ENCODE peak calls at places on chromosomes 4 and X, in nine cellular contexts. M is CD8-positive, alpha-beta T cell; Y is transverse colon; C is SJSA1; L is PC-3; X is lung; O is vagina; V is CD8-positive, alpha-beta memory T cell; A is ovary. J is an unnamed sample. For H3K4me1, the result is how much of the 10 kb centered on the place peaks cover.

GRCh38 chrX:113802837-113803236 is 781.0 kb upstream of the HTR2C start:
- DNase-seq in L (no peak), O (no peak), V (no peak), C (no peak), A (no peak), Y (no peak), M (no peak), X (no peak), J (no peak)

GRCh38 chr4:18882468-18882867 is 860.9 kb upstream of the LCORL start:
- DNase-seq in V (no peak), A (no peak), Y (no peak), C (no peak), M (no peak), L (peak), O (no peak), X (no peak), J (peak)

GRCh38 chr4:123940604-123941003 is 544.0 kb downstream of the SPRY1 start:
- DNase-seq in X (no peak), M (no peak), L (no peak), C (no peak), A (no peak), O (no peak), Y (no peak), V (no peak), J (no peak)

GRCh38 chr4:85929926-85930325 is 429.9 kb downstream of the MAPK10 start:
- DNase-seq in L (no peak), O (no peak), C (no peak), X (peak), A (no peak), M (no peak), Y (peak), V (no peak), J (no peak)

GRCh38 chrX:153600032-153600373 is 1.1 kb upstream of the CCNQ start:
- DNase-seq in L (no peak), Y (no peak), M (no peak), X (no peak), V (no peak), O (no peak), C (no peak), A (no peak), J (no peak)

GRCh38 chrX:40085714-40086113 is 12.0 kb downstream of the BCOR start:
- DNase-seq in L (no peak), C (no peak), A (no peak), V (no peak), O (no peak), Y (no peak), M (no peak), X (no peak), J (no peak)

GRCh38 chrX:38149016-38149415 is 71.7 kb downstream of the SRPX start:
- DNase-seq in V (no peak), O (no peak), A (no peak), L (no peak), Y (no peak), C (no peak), M (no peak), X (no peak), J (no peak)

GRCh38 chr4:113739197-113739596 is 22.3 kb downstream of the CAMK2D start:
- DNase-seq in O (no peak), L (no peak), A (no peak), V (no peak), C (no peak), Y (no peak), M (no peak), X (no peak), J (no peak)

GRCh38 chr4:69440312-69440711 is 55.4 kb downstream of the UGT2B4 start:
- DNase-seq in M (no peak), A (no peak), Y (no peak), O (no peak), V (no peak), L (no peak), C (no peak), X (no peak), J (no peak)

GRCh38 chr4:3516836-3517730 is 15.1 kb downstream of the LRPAP1 start:
- DNase-seq in C (no peak), V (no peak), X (no peak), A (peak), O (no peak), L (no peak), Y (no peak), M (no peak), J (no peak)

GRCh38 chrX:71366674-71367256 is 608 bp downstream of the TAF1 start:
- DNase-seq in A (no peak), V (peak), C (peak), L (no peak), Y (peak), X (peak), O (no peak), M (no peak), J (no peak)

GRCh38 chr4:176302283-176303275 is 17.2 kb upstream of the SPCS3 start:
- DNase-seq in V (no peak), M (no peak), A (no peak), O (no peak), L (peak), Y (no peak), C (no peak), X (no peak), J (peak)

GRCh38 chr4:1204828-1205591 is 32.6 kb upstream of the SPON2 start:
- DNase-seq in A (peak), V (no peak), L (no peak), C (peak), X (no peak), M (peak), Y (peak), O (no peak), J (no peak)

GRCh38 chrX:102978594-102978993 is 41.5 kb downstream of the RAB40AL start:
- DNase-seq in X (no peak), Y (no peak), O (no peak), M (no peak), V (no peak), C (no peak), A (no peak), L (no peak), J (no peak)

GRCh38 chr4:175424111-175424510 is 388.0 kb downstream of the GPM6A start:
- DNase-seq in M (no peak), O (no peak), A (no peak), X (no peak), C (no peak), V (no peak), L (no peak), Y (no peak), J (no peak)

GRCh38 chr4:336099-336892 is 1.3 kb upstream of the ZNF141 start:
- DNase-seq in O (no peak), M (peak), C (no peak), Y (peak), V (no peak), L (no peak), X (no peak), A (peak), J (peak)

GRCh38 chr4:187732524-187732923 is 263.0 kb upstream of the ZFP42 start:
- DNase-seq in O (no peak), V (no peak), Y (no peak), L (peak), C (no peak), A (no peak), X (no peak), M (no peak), J (no peak)

GRCh38 chr4:8228319-8229250 is 29.5 kb downstream of the SH3TC1 start:
- DNase-seq in A (peak), L (peak), M (peak), O (no peak), X (peak), C (no peak), V (peak), Y (peak), J (peak)

GRCh38 chr4:99808260-99808857 is 8.3 kb upstream of the DAPP1 start:
- DNase-seq in Y (peak), L (peak), C (peak), X (peak), O (no peak), M (peak), A (no peak), V (peak), J (no peak)

GRCh38 chr4:21879187-21879586 is 69.4 kb downstream of the KCNIP4 start:
- DNase-seq in O (no peak), A (no peak), L (peak), C (peak), M (no peak), V (no peak), Y (no peak), X (no peak), J (no peak)

GRCh38 chrX:22247169-22247568 is 25.5 kb upstream of the CBLL2 start:
- DNase-seq in Y (no peak), A (no peak), O (no peak), X (no peak), M (no peak), V (no peak), C (no peak), L (no peak), J (peak)

GRCh38 chr4:169341490-169341889 is 70.7 kb upstream of the SH3RF1 start:
- DNase-seq in M (no peak), A (no peak), C (no peak), L (no peak), O (no peak), Y (no peak), X (no peak), V (no peak), J (no peak)

GRCh38 chr4:161525121-161525520 is 638.7 kb downstream of the FSTL5 start:
- DNase-seq in Y (no peak), C (no peak), L (no peak), O (no peak), A (no peak), V (no peak), X (no peak), M (no peak), J (no peak)
- H3K27ac ChIP-seq in Y (no peak), C (no peak), L (no peak), O (no peak), A (no peak), V (no peak), X (no peak), M (no peak), J (no peak)

GRCh38 chr4:173176010-173176409 is 7.4 kb downstream of the GALNT7 start:
- DNase-seq in Y (no peak), M (no peak), A (no peak), L (no peak), X (no peak), C (no peak), O (no peak), V (no peak), J (no peak)
- H3K4me1 ChIP-seq in Y (under half), M (under half), A (under half), L (under half), X (under half), C (under half), O (under half), V (under half), J (under half)

DNA sequence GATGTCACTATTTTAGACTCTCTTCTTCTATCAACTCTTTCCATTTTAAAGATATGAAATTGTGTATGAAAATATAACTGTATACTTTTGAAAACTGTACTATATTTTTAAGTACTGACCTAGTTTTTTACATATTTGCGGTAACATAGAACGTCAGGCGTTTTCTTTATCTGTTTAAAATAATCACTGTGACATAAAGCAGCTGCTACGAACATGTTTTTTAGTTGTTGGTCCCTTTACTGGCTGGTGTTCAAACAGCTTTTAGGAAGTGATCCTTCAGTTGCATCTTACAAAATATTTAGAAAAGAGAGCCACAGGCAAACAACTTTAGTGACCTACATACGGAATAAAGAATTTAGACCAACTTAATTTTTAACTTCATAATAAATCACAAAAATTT is 73.1 kb downstream of the METTL14 start:
- DNase-seq in V (no peak), Y (no peak), M (no peak), O (no peak), A (no peak), C (no peak), X (no peak), L (no peak), J (no peak)
- H3K27ac ChIP-seq in V (no peak), Y (peak), M (no peak), O (peak), A (peak), C (no peak), X (no peak), L (no peak), J (no peak)

GRCh38 chr4:42609051-42609450 is 47.9 kb downstream of the ATP8A1 start:
- DNase-seq in M (no peak), L (no peak), O (no peak), X (no peak), C (no peak), Y (no peak), V (no peak), A (no peak), J (no peak)

GRCh38 chr4:42603865-42604264 is 53.0 kb downstream of the ATP8A1 start:
- DNase-seq in C (no peak), O (no peak), X (no peak), V (no peak), A (no peak), M (no peak), L (no peak), Y (no peak), J (no peak)

GRCh38 chr4:42608551-42608950 is 48.4 kb downstream of the ATP8A1 start:
- DNase-seq in M (no peak), C (no peak), L (peak), X (no peak), O (no peak), A (no peak), V (no peak), Y (no peak), J (no peak)

GRCh38 chr4:42607011-42607726 is 49.7 kb downstream of the ATP8A1 start:
- DNase-seq in C (no peak), X (no peak), L (no peak), A (no peak), Y (no peak), M (no peak), V (no peak), O (no peak), J (no peak)

DNA sequence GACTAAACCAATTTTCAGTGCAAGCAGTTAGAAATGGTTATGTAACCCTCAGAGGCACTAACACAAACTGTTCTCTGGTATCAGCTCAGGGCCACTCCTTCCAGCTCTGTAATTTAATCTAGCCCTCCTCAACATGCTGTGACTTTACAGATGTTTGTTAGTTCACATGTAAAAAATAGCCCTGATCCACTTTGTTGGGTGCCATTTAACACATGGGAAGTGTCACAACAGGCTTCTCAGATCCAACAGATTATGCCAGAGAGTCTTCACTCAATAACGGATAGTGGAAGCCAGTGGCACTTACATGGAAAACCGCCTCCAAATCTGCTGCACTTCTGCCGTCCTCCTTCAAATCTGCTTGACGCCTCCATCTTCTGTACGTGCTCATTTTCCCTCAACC is 51.6 kb downstream of the ATP8A1 start:
- DNase-seq in V (no peak), M (no peak), Y (no peak), O (no peak), C (no peak), A (no peak), X (no peak), L (no peak), J (no peak)
- H3K4me1 ChIP-seq in V (under half), M (under half), Y (under half), O (under half), C (under half), A (under half), X (under half), L (under half), J (under half)

DNA sequence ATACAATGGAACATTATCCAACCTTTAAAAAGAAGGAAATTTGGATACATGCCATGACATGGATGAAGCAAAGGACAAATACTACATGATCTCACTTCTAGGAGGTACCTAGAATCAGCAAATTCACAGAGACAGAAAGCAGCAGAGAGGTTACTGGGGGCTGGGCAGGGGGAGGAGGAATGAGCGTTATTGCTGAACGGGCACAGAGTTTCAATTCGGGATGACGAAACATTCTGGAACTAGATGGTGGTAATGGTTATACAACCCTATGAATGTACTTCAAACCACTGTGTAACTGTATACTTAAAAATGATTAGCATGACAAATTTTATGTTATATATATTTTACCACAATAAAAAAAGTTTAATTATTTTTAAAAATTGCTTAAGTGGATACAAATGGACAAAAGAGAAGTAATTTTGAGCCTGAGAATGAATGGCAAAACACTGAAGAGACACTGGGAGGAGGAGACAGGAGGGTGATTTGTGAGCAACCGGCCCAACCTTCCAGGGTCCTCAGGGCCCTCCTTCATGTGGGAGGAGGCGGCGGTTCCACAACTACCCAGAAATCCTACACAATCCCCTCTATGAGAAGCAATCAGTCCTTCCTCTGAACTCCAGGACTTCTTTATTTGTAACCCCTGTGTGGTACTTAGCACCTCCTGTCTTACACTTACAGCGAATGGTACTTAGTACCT is 14.1 kb downstream of the ACSL1 start:
- DNase-seq in V (no peak), X (no peak), O (no peak), L (no peak), Y (no peak), C (no peak), A (no peak), M (no peak), J (no peak)
- H3K27ac ChIP-seq in V (no peak), X (peak), O (no peak), L (no peak), Y (no peak), C (no peak), A (no peak), M (no peak), J (no peak)

GRCh38 chr4:142707397-142707796 is 138.7 kb downstream of the INPP4B start:
- DNase-seq in A (no peak), M (no peak), O (no peak), X (no peak), Y (no peak), V (no peak), L (peak), C (no peak), J (no peak)

GRCh38 chr4:142706381-142706780 is 139.7 kb downstream of the INPP4B start:
- DNase-seq in M (no peak), A (no peak), X (no peak), O (no peak), Y (no peak), L (no peak), C (no peak), V (no peak), J (no peak)

GRCh38 chr4:142705820-142706219 is 140.3 kb downstream of the INPP4B start:
- DNase-seq in M (no peak), C (no peak), L (peak), Y (no peak), X (no peak), A (no peak), O (no peak), V (no peak), J (no peak)

GRCh38 chr4:142703694-142704309 is 142.3 kb downstream of the INPP4B start:
- DNase-seq in O (no peak), L (no peak), A (no peak), X (no peak), M (no peak), C (no peak), V (no peak), Y (no peak), J (peak)

DNA sequence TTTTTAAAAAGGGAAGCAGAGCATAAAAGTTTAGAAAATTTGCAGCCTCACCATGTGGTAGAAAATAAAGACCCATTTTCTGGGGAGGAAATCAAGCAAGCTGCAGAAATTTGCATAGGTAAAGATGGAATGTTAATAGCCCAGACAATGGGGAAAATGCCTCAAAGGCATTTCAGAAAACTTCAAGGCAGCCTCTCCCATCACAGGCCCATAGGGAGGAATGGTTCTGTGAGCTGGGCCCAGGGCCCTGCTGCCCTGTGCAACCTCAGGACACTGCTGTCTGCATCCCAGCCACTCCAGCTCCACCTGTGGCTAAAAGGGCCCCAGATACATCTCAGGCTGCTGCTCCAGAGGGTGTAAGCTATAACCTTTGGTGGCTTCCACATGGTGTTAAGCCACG is 137.9 kb downstream of the INPP4B start:
- DNase-seq in V (no peak), Y (no peak), M (no peak), O (no peak), X (no peak), C (no peak), A (no peak), L (no peak), J (no peak)
- H3K4me1 ChIP-seq in V (half or more), Y (under half), M (half or more), O (under half), X (under half), C (under half), A (under half), L (under half), J (under half)

DNA sequence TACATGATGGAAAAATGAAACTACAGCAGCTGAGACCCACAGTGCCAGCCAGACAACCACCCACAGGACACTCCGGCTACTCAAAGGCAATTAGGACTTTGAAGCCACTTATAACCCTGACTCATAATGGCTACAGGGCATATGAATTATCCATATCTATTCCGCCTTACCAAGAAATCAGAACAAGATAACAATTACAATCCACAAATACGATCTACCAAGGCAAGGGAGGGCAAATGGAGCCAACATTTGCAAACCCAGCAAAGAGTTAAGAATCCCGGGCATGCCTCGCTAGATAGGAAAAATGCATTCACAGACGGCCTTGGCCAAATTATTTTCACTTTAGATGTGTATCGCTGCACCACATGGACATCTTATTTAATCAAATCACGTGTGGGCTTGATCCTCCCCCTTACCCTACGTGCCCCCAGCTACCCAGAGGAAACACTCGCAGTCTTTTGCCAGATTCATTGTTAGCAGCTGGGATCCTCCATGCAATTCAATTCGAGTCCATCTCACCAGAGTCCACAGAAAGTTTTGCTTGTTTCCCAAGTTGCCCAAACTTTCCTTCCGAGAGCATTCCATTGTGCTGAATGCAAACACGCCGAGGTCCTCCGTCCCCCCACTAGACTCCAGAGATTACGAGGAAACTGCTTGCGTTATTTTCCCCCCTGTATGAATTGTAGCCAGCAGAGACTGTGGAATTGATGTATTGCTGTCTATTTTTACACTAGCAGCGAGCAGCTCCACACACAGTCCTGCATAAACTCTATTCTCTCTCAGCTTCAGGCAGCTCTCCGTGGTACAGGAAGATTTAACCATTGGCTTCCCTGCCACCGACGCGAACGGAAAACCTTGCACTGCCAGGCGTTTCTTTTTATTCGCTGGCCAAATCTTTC is 1.2 kb downstream of the PPARGC1A start:
- DNase-seq in O (no peak), V (no peak), Y (no peak), M (no peak), L (no peak), C (no peak), A (no peak), X (peak), J (no peak)
- H3K27ac ChIP-seq in O (peak), V (no peak), Y (peak), M (no peak), L (no peak), C (no peak), A (peak), X (peak), J (no peak)

GRCh38 chr4:183147191-183147590 is 48.1 kb downstream of the WWC2 start:
- DNase-seq in A (no peak), O (no peak), X (no peak), C (no peak), Y (no peak), V (no peak), L (no peak), M (no peak), J (peak)
- H3K4me1 ChIP-seq in A (under half), O (under half), X (under half), C (under half), Y (under half), V (under half), L (under half), M (under half), J (under half)

GRCh38 chr4:125522588-125522987 is 207.8 kb downstream of the FAT4 start:
- DNase-seq in X (no peak), A (no peak), C (no peak), Y (no peak), M (no peak), L (no peak), V (no peak), O (no peak), J (no peak)
- H3K27ac ChIP-seq in X (no peak), A (no peak), C (no peak), Y (no peak), M (no peak), L (no peak), V (no peak), O (no peak), J (no peak)